ENCODE peak calls at places on chromosomes 6 and 20, in eight cellular contexts. G, N, E, A, V, S, U and O are unnamed samples. For H3K4me1, the result is how much of the 10 kb centered on the place peaks cover.

GRCh38 chr6:86937219-86938079 is at the start of gene HTR1E:
- DNase-seq in G (no peak), N (no peak), E (peak), A (peak), V (peak), S (no peak), U (no peak), O (peak)

GRCh38 chr6:14270925-14271791 is 153.6 kb downstream of the CD83 start:
- DNase-seq in G (no peak), N (no peak), E (no peak), A (no peak), V (no peak), S (no peak), U (no peak), O (peak)

GRCh38 chr6:166173292-166173951 is 5.8 kb upstream of the TBXT start:
- DNase-seq in G (no peak), N (no peak), E (peak), A (peak), V (peak), S (no peak), U (no peak), O (peak)

GRCh38 chr6:134707342-134707982 is 242.4 kb downstream of the ALDH8A1 start:
- DNase-seq in G (no peak), N (no peak), E (peak), A (peak), V (no peak), S (no peak), U (no peak), O (no peak)

GRCh38 chr6:168742146-168742782 is 301.3 kb downstream of the SMOC2 start:
- DNase-seq in G (no peak), N (no peak), E (no peak), A (no peak), V (no peak), S (no peak), U (no peak), O (no peak)

GRCh38 chr20:50968289-50968688 is 9.7 kb downstream of the MOCS3 start:
- DNase-seq in G (no peak), N (no peak), E (no peak), A (no peak), V (no peak), S (no peak), U (no peak), O (no peak)

GRCh38 chr20:25339608-25340007 is 51.0 kb downstream of the ABHD12 start:
- DNase-seq in G (no peak), N (no peak), E (peak), A (peak), V (no peak), S (no peak), U (no peak), O (peak)

GRCh38 chr20:1819311-1820136 is 75.7 kb upstream of the SIRPA start:
- DNase-seq in G (no peak), N (no peak), E (no peak), A (no peak), V (no peak), S (no peak), U (no peak), O (no peak)

GRCh38 chr6:114467931-114468330 is 125.1 kb upstream of the HS3ST5 start:
- DNase-seq in G (no peak), N (no peak), E (no peak), A (no peak), V (no peak), S (no peak), U (no peak), O (no peak)

GRCh38 chr6:41074692-41075436 is 2.1 kb downstream of the NFYA start:
- DNase-seq in G (no peak), N (no peak), E (peak), A (no peak), V (no peak), S (no peak), U (no peak), O (no peak)

GRCh38 chr6:80607814-80608391 is 501.4 kb downstream of the BCKDHB start:
- DNase-seq in G (no peak), N (no peak), E (no peak), A (no peak), V (no peak), S (no peak), U (no peak), O (no peak)

GRCh38 chr20:24147479-24147878 is 158.9 kb upstream of the GGTLC1 start:
- DNase-seq in G (no peak), N (no peak), E (no peak), A (no peak), V (no peak), S (no peak), U (no peak), O (no peak)

GRCh38 chr20:12047838-12048432 is 130.2 kb downstream of the BTBD3 start:
- DNase-seq in G (no peak), N (no peak), E (no peak), A (no peak), V (no peak), S (no peak), U (no peak), O (no peak)

GRCh38 chr6:137277971-137278602 is 58.9 kb upstream of the IFNGR1 start:
- DNase-seq in G (no peak), N (no peak), E (no peak), A (no peak), V (no peak), S (no peak), U (no peak), O (no peak)

GRCh38 chr6:90184334-90185298 is 112.0 kb downstream of the BACH2 start:
- DNase-seq in G (no peak), N (no peak), E (peak), A (no peak), V (peak), S (no peak), U (no peak), O (peak)

GRCh38 chr6:6660339-6661045 is 72.0 kb downstream of the LY86 start:
- DNase-seq in G (no peak), N (no peak), E (no peak), A (no peak), V (no peak), S (no peak), U (no peak), O (no peak)

DNA sequence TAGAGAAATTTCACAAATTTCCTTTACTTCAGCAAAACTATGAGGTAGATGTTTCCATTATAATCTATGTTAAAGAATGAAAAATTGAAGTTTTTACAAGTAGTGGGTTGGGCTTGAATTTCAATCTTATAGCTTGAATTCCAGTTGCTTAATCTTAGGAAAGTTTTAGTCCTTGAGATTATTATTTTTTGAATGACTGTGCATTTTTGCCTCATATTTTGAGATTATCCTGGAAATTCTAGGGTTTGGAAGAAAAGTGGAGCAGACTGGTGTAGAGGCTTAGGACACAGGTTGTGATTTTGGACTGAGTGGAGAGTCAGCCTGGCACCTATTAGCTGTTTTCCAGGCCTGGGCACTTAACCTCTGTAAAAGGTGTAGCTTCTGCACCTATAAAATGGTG is 5.7 kb downstream of the MTCL3 start:
- DNase-seq in G (no peak), N (no peak), E (no peak), A (no peak), V (no peak), S (no peak), U (no peak), O (no peak)
- H3K4me1 ChIP-seq in G (under half), N (under half), E (under half), A (under half), V (under half), S (under half), U (under half), O (under half)

DNA sequence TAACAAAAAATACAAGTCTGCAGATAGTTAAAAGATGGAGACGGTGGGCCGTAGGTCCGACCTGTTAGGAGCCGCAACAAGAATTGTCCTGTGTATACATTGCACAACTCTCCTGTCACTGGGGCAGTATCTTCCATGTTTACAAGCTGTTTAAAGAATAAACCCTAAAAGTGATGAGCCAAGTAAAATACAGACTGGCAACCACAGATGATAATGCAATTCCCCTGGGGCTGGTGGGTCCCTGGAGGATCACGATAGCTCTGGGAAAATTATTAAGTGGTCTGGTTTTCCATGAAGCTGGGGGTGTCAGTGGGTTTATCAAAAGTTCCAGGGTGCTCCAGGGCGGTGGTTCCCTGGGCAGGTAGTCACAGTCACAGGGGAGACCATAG is 8.1 kb upstream of the FAM50B start:
- DNase-seq in G (no peak), N (no peak), E (no peak), A (no peak), V (no peak), S (no peak), U (no peak), O (no peak)
- H3K4me1 ChIP-seq in G (under half), N (under half), E (under half), A (under half), V (under half), S (under half), U (under half), O (under half)

DNA sequence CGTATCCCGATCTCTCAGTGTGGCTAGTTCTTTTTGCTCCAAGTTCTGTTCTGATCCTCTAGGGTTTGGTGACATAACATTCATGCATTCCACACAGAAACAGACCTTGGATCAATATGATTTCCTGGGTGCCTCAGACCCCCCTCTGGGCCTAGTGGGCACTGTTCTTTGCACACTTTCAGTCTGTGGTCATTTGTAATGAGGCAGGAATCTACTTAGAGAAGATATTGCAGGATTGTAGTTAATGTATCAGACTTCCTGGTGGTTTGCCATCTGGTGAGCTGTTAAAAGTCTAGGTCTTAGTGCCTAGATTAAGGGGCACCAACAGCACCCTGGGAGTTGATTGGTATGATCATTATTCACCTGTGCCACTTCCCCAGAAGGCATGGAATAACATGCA is 7.5 kb downstream of the BEND6 start:
- DNase-seq in G (no peak), N (no peak), E (no peak), A (no peak), V (no peak), S (no peak), U (no peak), O (no peak)
- H3K4me1 ChIP-seq in G (under half), N (under half), E (under half), A (under half), V (under half), S (under half), U (under half), O (under half)

GRCh38 chr6:82917346-82918064 is 148.1 kb downstream of the UBE3D start:
- DNase-seq in G (no peak), N (no peak), E (no peak), A (no peak), V (no peak), S (no peak), U (no peak), O (no peak)

GRCh38 chr6:82910818-82911217 is 154.8 kb downstream of the UBE3D start:
- DNase-seq in G (no peak), N (no peak), E (no peak), A (no peak), V (no peak), S (no peak), U (no peak), O (no peak)

GRCh38 chr6:82915666-82916065 is 150.0 kb downstream of the UBE3D start:
- DNase-seq in G (no peak), N (no peak), E (no peak), A (no peak), V (no peak), S (no peak), U (no peak), O (no peak)

GRCh38 chr6:82910394-82910793 is 155.2 kb downstream of the UBE3D start:
- DNase-seq in G (no peak), N (no peak), E (no peak), A (no peak), V (peak), S (no peak), U (no peak), O (no peak)

GRCh38 chr6:82914511-82914910 is 151.1 kb downstream of the UBE3D start:
- DNase-seq in G (no peak), N (no peak), E (no peak), A (no peak), V (no peak), S (no peak), U (no peak), O (no peak)
- H3K4me1 ChIP-seq in G (under half), N (under half), E (under half), A (under half), V (under half), S (under half), U (under half), O (under half)

GRCh38 chr20:34302723-34303528 is at the start of gene AHCY:
- DNase-seq in G (peak), N (peak), E (peak), A (peak), V (peak), S (peak), U (peak), O (peak)
- H3K4me1 ChIP-seq in G (under half), N (under half), E (under half), A (under half), V (under half), S (under half), U (under half), O (under half)

GRCh38 chr6:106751501-106752252 is 122.3 kb downstream of the QRSL1 start:
- DNase-seq in G (no peak), N (no peak), E (peak), A (no peak), V (no peak), S (no peak), U (no peak), O (peak)

GRCh38 chr6:106750146-106750900 is 120.9 kb downstream of the QRSL1 start:
- DNase-seq in G (no peak), N (no peak), E (no peak), A (no peak), V (no peak), S (no peak), U (no peak), O (no peak)

GRCh38 chr6:106747139-106747538 is 117.8 kb downstream of the QRSL1 start:
- DNase-seq in G (no peak), N (no peak), E (no peak), A (no peak), V (no peak), S (no peak), U (no peak), O (no peak)

GRCh38 chr6:106748547-106749207 is 119.3 kb downstream of the QRSL1 start:
- DNase-seq in G (no peak), N (no peak), E (no peak), A (no peak), V (no peak), S (no peak), U (no peak), O (no peak)

GRCh38 chr6:106749611-106750010 is 120.2 kb downstream of the QRSL1 start:
- DNase-seq in G (no peak), N (no peak), E (no peak), A (no peak), V (no peak), S (no peak), U (no peak), O (no peak)
- H3K4me1 ChIP-seq in G (under half), N (under half), E (under half), A (under half), V (under half), S (under half), U (under half), O (under half)